ENCODE peak calls at places on chromosome 10, in four cellular contexts. One of them, this sample, is unnamed. For H3K4me1, the result is how much of the 10 kb centered on the place peaks cover.

GRCh38 chr10:4270116-4270515 is 485.1 kb upstream of the KLF6 start:
- DNase-seq in thyroid gland: no peak
- DNase-seq in A549: peak
- DNase-seq in lower lobe of right lung: no peak
- DNase-seq in this sample: no peak

GRCh38 chr10:101237080-101237817 is 8.0 kb upstream of the LBX1 start:
- DNase-seq in thyroid gland: no peak
- DNase-seq in A549: no peak
- DNase-seq in lower lobe of right lung: no peak
- DNase-seq in this sample: no peak

GRCh38 chr10:3409928-3410327 is 237.3 kb upstream of the PITRM1 start:
- DNase-seq in lower lobe of right lung: no peak
- DNase-seq in thyroid gland: no peak
- DNase-seq in A549: no peak
- DNase-seq in this sample: no peak

GRCh38 chr10:76961841-76962240 is 675.8 kb downstream of the KCNMA1 start:
- DNase-seq in lower lobe of right lung: no peak
- DNase-seq in thyroid gland: no peak
- DNase-seq in A549: no peak
- DNase-seq in this sample: no peak

GRCh38 chr10:70462349-70462984 is 16.1 kb upstream of the PALD1 start:
- DNase-seq in thyroid gland: peak
- DNase-seq in lower lobe of right lung: peak
- DNase-seq in A549: peak
- DNase-seq in this sample: no peak

GRCh38 chr10:102120142-102120986 is at the start of gene LDB1:
- DNase-seq in A549: peak
- DNase-seq in lower lobe of right lung: peak
- DNase-seq in thyroid gland: peak
- DNase-seq in this sample: peak

GRCh38 chr10:29345144-29345892 is 56.4 kb downstream of the LYZL1 start:
- DNase-seq in lower lobe of right lung: no peak
- DNase-seq in A549: no peak
- DNase-seq in thyroid gland: no peak
- DNase-seq in this sample: no peak

GRCh38 chr10:81270051-81270450 is 604.9 kb upstream of the NRG3 start:
- DNase-seq in A549: no peak
- DNase-seq in thyroid gland: no peak
- DNase-seq in lower lobe of right lung: no peak
- DNase-seq in this sample: no peak

GRCh38 chr10:25113231-25114035 is 61.4 kb upstream of the GPR158 start:
- DNase-seq in lower lobe of right lung: peak
- DNase-seq in A549: peak
- DNase-seq in thyroid gland: peak
- DNase-seq in this sample: peak

GRCh38 chr10:110843031-110843430 is 28.7 kb upstream of the PDCD4 start:
- DNase-seq in lower lobe of right lung: no peak
- DNase-seq in thyroid gland: no peak
- DNase-seq in A549: no peak
- DNase-seq in this sample: peak

GRCh38 chr10:70376436-70377378 is 5.7 kb downstream of the LRRC20 start:
- DNase-seq in lower lobe of right lung: no peak
- DNase-seq in A549: no peak
- DNase-seq in thyroid gland: no peak
- DNase-seq in this sample: no peak

GRCh38 chr10:116241642-116242405 is 31.2 kb downstream of the GFRA1 start:
- DNase-seq in A549: no peak
- DNase-seq in lower lobe of right lung: no peak
- DNase-seq in thyroid gland: no peak
- DNase-seq in this sample: no peak

GRCh38 chr10:75106242-75106641 is 5.2 kb upstream of the SAMD8 start:
- DNase-seq in A549: no peak
- DNase-seq in thyroid gland: no peak
- DNase-seq in lower lobe of right lung: no peak
- DNase-seq in this sample: no peak

GRCh38 chr10:110794808-110795207 is 76.9 kb upstream of the PDCD4 start:
- DNase-seq in lower lobe of right lung: no peak
- DNase-seq in thyroid gland: peak
- DNase-seq in A549: no peak
- DNase-seq in this sample: no peak

GRCh38 chr10:101950227-101950626 is 105.7 kb downstream of the ARMH3 start:
- DNase-seq in lower lobe of right lung: no peak
- DNase-seq in thyroid gland: no peak
- DNase-seq in A549: no peak
- DNase-seq in this sample: no peak

GRCh38 chr10:124231188-124232135 is 138.1 kb upstream of the CHST15 start:
- DNase-seq in thyroid gland: no peak
- DNase-seq in lower lobe of right lung: no peak
- DNase-seq in A549: no peak
- DNase-seq in this sample: no peak

GRCh38 chr10:96971324-96971723 is 139.2 kb downstream of the LCOR start:
- DNase-seq in A549: no peak
- DNase-seq in thyroid gland: no peak
- DNase-seq in lower lobe of right lung: no peak
- DNase-seq in this sample: no peak

GRCh38 chr10:102413053-102413705 is 5.4 kb downstream of the PSD start:
- DNase-seq in lower lobe of right lung: no peak
- DNase-seq in A549: peak
- DNase-seq in thyroid gland: no peak
- DNase-seq in this sample: no peak

GRCh38 chr10:3339531-3339950 is 167.0 kb upstream of the PITRM1 start:
- DNase-seq in lower lobe of right lung: no peak
- DNase-seq in thyroid gland: no peak
- DNase-seq in A549: no peak
- DNase-seq in this sample: no peak

GRCh38 chr10:47165168-47165710 is 134.8 kb upstream of the GDF10 start:
- DNase-seq in lower lobe of right lung: no peak
- DNase-seq in thyroid gland: no peak
- DNase-seq in A549: no peak
- DNase-seq in this sample: no peak

GRCh38 chr10:1608408-1609037 is 128.8 kb downstream of the ADARB2 start:
- DNase-seq in A549: no peak
- DNase-seq in thyroid gland: no peak
- DNase-seq in lower lobe of right lung: no peak
- DNase-seq in this sample: no peak

DNA sequence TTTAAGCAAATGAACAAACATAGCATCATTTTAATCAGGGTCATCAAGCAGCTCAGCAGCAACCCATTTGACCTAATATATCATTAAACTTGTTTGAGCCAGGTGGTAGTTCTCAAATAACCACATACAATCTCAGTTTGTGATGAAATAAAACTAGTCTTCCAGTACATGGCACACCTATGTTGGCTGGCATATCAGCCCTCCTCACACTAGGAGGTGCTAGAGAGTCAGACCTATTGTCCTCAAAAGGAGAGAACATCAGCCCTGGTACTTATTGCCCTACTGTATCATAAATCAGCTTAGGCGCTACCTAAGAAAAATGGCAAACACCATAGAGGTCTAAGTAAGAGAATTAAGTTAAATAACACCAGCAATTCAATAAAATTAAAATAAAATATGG is 81.7 kb downstream of the CABCOCO1 start:
- DNase-seq in lower lobe of right lung: no peak
- DNase-seq in A549: peak
- DNase-seq in thyroid gland: no peak
- DNase-seq in this sample: no peak
- TF ChIP-seq CTCF in lower lobe of right lung: no peak
- TF ChIP-seq CTCF in A549: peak
- TF ChIP-seq CTCF in thyroid gland: no peak
- TF ChIP-seq CTCF in this sample: no peak

GRCh38 chr10:5614081-5614721 is 52.2 kb downstream of the ASB13 start:
- DNase-seq in A549: no peak
- DNase-seq in thyroid gland: no peak
- DNase-seq in lower lobe of right lung: no peak
- DNase-seq in this sample: no peak

GRCh38 chr10:5611899-5612680 is 54.3 kb downstream of the ASB13 start:
- DNase-seq in thyroid gland: no peak
- DNase-seq in A549: no peak
- DNase-seq in lower lobe of right lung: peak
- DNase-seq in this sample: no peak

GRCh38 chr10:5616046-5616445 is 50.3 kb downstream of the ASB13 start:
- DNase-seq in A549: no peak
- DNase-seq in lower lobe of right lung: no peak
- DNase-seq in thyroid gland: no peak
- DNase-seq in this sample: no peak

GRCh38 chr10:5615263-5615820 is 51.1 kb downstream of the ASB13 start:
- DNase-seq in A549: peak
- DNase-seq in thyroid gland: no peak
- DNase-seq in lower lobe of right lung: no peak
- DNase-seq in this sample: no peak

DNA sequence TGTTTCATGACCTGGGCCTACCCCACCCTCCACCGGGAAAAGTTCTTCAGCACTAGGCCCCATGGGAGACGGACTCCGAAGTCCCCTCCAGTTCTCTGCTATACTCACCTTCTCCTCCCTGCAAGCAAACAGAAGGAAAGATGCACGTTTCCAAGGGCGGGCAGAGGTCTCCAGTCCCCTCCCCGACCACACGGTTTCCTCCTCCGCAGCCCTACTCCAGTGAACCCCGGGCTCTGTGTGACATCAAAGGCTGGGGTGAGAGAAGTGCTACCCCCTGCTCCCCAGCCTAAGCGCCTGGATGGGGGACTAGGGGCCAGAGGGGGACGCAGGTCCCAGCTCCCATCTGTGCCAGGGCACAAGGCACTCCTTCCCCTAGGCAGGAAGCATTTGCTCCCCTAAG is 52.9 kb downstream of the ASB13 start:
- DNase-seq in thyroid gland: no peak
- DNase-seq in A549: no peak
- DNase-seq in lower lobe of right lung: peak
- DNase-seq in this sample: no peak
- H3K4me1 ChIP-seq in thyroid gland: under half
- H3K4me1 ChIP-seq in A549: half or more
- H3K4me1 ChIP-seq in lower lobe of right lung: under half
- H3K4me1 ChIP-seq in this sample: under half

GRCh38 chr10:44464503-44464902 is 79.6 kb upstream of the CXCL12 start:
- DNase-seq in A549: no peak
- DNase-seq in thyroid gland: no peak
- DNase-seq in lower lobe of right lung: no peak
- DNase-seq in this sample: no peak
- TF ChIP-seq CTCF in A549: no peak
- TF ChIP-seq CTCF in thyroid gland: no peak
- TF ChIP-seq CTCF in lower lobe of right lung: no peak
- TF ChIP-seq CTCF in this sample: no peak

GRCh38 chr10:72253002-72253401 is 20.7 kb upstream of the DDIT4 start:
- DNase-seq in lower lobe of right lung: no peak
- DNase-seq in A549: no peak
- DNase-seq in thyroid gland: no peak
- DNase-seq in this sample: no peak

GRCh38 chr10:72257051-72257892 is 16.5 kb upstream of the DDIT4 start:
- DNase-seq in A549: peak
- DNase-seq in thyroid gland: peak
- DNase-seq in lower lobe of right lung: no peak
- DNase-seq in this sample: no peak

GRCh38 chr10:72258617-72259016 is 15.1 kb upstream of the DDIT4 start:
- DNase-seq in thyroid gland: no peak
- DNase-seq in A549: no peak
- DNase-seq in lower lobe of right lung: no peak
- DNase-seq in this sample: peak

GRCh38 chr10:72254891-72255568 is 18.7 kb upstream of the DDIT4 start:
- DNase-seq in A549: peak
- DNase-seq in lower lobe of right lung: peak
- DNase-seq in thyroid gland: peak
- DNase-seq in this sample: peak

GRCh38 chr10:72255977-72256729 is 17.6 kb upstream of the DDIT4 start:
- DNase-seq in thyroid gland: no peak
- DNase-seq in A549: no peak
- DNase-seq in lower lobe of right lung: no peak
- DNase-seq in this sample: no peak
- H3K4me1 ChIP-seq in thyroid gland: half or more
- H3K4me1 ChIP-seq in A549: half or more
- H3K4me1 ChIP-seq in lower lobe of right lung: half or more
- H3K4me1 ChIP-seq in this sample: half or more

GRCh38 chr10:6211341-6212265 is 8.9 kb downstream of the PFKFB3 start:
- DNase-seq in thyroid gland: no peak
- DNase-seq in lower lobe of right lung: no peak
- DNase-seq in A549: peak
- DNase-seq in this sample: no peak
- TF ChIP-seq CTCF in thyroid gland: no peak
- TF ChIP-seq CTCF in lower lobe of right lung: no peak
- TF ChIP-seq CTCF in A549: no peak
- TF ChIP-seq CTCF in this sample: no peak

DNA sequence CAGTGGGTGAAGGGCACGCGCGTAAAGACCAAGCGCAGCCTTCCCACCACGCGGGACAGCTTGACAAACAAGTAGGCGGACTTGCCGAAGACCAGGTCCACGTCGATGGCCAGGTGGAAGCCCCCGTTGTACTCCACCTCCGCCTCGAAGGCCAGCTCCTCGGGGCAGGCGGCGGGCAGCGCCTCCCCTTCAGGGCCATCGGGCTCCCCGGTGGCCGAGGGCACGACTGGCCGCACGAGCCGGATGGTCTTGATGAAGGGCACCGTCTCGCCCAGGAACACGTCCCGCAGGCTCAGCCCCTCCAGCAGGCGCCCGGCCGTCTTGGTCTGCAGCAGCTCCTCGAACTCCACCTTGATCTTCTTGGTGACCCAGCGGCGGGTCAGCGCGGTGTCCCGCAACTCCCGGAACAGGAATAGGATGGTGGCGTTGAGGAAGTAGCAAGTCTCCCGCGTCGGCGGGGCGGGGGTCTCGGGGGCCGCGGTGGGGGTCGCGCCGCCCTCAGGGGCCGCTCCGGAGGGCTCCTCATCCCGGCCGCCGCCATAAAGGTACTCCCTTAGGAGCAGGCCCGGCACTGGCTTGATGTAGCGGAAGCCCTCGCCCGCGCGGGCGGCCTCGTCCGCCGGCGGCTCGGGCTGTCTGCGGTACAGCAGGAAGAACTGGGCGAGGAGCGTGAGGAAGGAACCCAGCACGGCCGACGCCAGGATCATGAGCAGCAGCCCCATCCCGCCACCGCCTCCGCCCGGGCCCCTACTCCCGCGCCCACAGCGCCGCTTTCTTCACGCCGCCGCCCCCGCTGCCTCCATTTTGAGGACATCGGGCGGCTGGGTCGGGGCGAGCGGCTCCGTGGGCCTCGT is 507 bp downstream of the PDZD8 start:
- DNase-seq in thyroid gland: peak
- DNase-seq in A549: peak
- DNase-seq in lower lobe of right lung: peak
- DNase-seq in this sample: peak
- H3K4me1 ChIP-seq in thyroid gland: under half
- H3K4me1 ChIP-seq in A549: under half
- H3K4me1 ChIP-seq in lower lobe of right lung: under half
- H3K4me1 ChIP-seq in this sample: under half

GRCh38 chr10:120436431-120437142 is 20.4 kb upstream of the PLPP4 start:
- DNase-seq in lower lobe of right lung: no peak
- DNase-seq in A549: no peak
- DNase-seq in thyroid gland: no peak
- DNase-seq in this sample: no peak
- TF ChIP-seq CTCF in lower lobe of right lung: no peak
- TF ChIP-seq CTCF in A549: no peak
- TF ChIP-seq CTCF in thyroid gland: no peak
- TF ChIP-seq CTCF in this sample: no peak

This sample was measured in mucosa of descending colon.